ENCODE peak calls at places on chromosomes 3 and 15, in six cellular contexts. K, Z, A, Y, Q and O are unnamed samples.

GRCh38 chr15:98155356-98155755 is 194.9 kb downstream of the ARRDC4 start:
- DNase-seq in K (no peak), Z (no peak), A (no peak), Y (no peak), Q (no peak), O (no peak)

GRCh38 chr3:138694287-138695007 is 85.9 kb downstream of the FAIM start:
- DNase-seq in K (no peak), Z (no peak), A (no peak), Y (no peak), Q (no peak), O (no peak)

GRCh38 chr15:77901251-77901881 is 176.1 kb downstream of the TBC1D2B start:
- DNase-seq in K (no peak), Z (no peak), A (peak; percentile 38), Y (no peak), Q (peak; percentile 85), O (no peak)

GRCh38 chr3:37223084-37223975 is 48.9 kb upstream of the LRRFIP2 start:
- DNase-seq in K (no peak), Z (no peak), A (peak; percentile 86), Y (no peak), Q (no peak), O (no peak)

GRCh38 chr3:58490860-58491501 is 915 bp upstream of the KCTD6 start:
- DNase-seq in K (no peak), Z (no peak), A (no peak), Y (no peak), Q (no peak), O (peak; percentile 23)

GRCh38 chr3:81485444-81485865 is 276.0 kb downstream of the GBE1 start:
- DNase-seq in K (peak; percentile 81), Z (no peak), A (no peak), Y (no peak), Q (no peak), O (no peak)

GRCh38 chr3:175585898-175586297 is 726.8 kb downstream of the NAALADL2 start:
- DNase-seq in K (no peak), Z (no peak), A (no peak), Y (no peak), Q (no peak), O (no peak)

GRCh38 chr3:181956122-181956521 is 244.4 kb downstream of the SOX2 start:
- DNase-seq in K (no peak), Z (no peak), A (peak; percentile 68), Y (no peak), Q (no peak), O (no peak)

GRCh38 chr3:191889781-191890180 is 428.8 kb downstream of the PYDC2 start:
- DNase-seq in K (no peak), Z (no peak), A (no peak), Y (no peak), Q (no peak), O (no peak)

GRCh38 chr3:14798231-14798630 is 20.5 kb upstream of the FGD5 start:
- DNase-seq in K (no peak), Z (no peak), A (peak; percentile 17), Y (no peak), Q (no peak), O (no peak)

GRCh38 chr3:121155023-121155422 is 247.0 kb downstream of the STXBP5L start:
- DNase-seq in K (no peak), Z (no peak), A (no peak), Y (no peak), Q (no peak), O (no peak)

GRCh38 chr3:128080323-128080898 is 28.2 kb downstream of the SEC61A1 start:
- DNase-seq in K (no peak), Z (no peak), A (no peak), Y (no peak), Q (no peak), O (no peak)

GRCh38 chr3:13281657-13282527 is 138.2 kb downstream of the NUP210 start:
- DNase-seq in K (no peak), Z (peak; percentile 49), A (peak; percentile 89), Y (peak; percentile 63), Q (no peak), O (no peak)

GRCh38 chr3:45105855-45106655 is 40.1 kb downstream of the CDCP1 start:
- DNase-seq in K (no peak), Z (no peak), A (peak; percentile 77), Y (no peak), Q (no peak), O (no peak)

GRCh38 chr3:113111308-113111707 is 100.0 kb upstream of the BOC start:
- DNase-seq in K (no peak), Z (no peak), A (peak; percentile 95), Y (peak; percentile 14), Q (no peak), O (no peak)

GRCh38 chr15:57158589-57158988 is 217.7 kb upstream of the CGNL1 start:
- DNase-seq in K (peak; percentile 96), Z (peak; percentile 4), A (no peak), Y (no peak), Q (peak; percentile 83), O (no peak)

GRCh38 chr3:38644016-38644661 is 5.3 kb downstream of the SCN5A start:
- DNase-seq in K (no peak), Z (no peak), A (no peak), Y (no peak), Q (no peak), O (no peak)

GRCh38 chr15:33242669-33243191 is 48.2 kb upstream of the FMN1 start:
- DNase-seq in K (peak; percentile 26), Z (no peak), A (peak; percentile 87), Y (peak; percentile 58), Q (no peak), O (no peak)

GRCh38 chr3:148246286-148246685 is 451.4 kb upstream of the AGTR1 start:
- DNase-seq in K (no peak), Z (no peak), A (no peak), Y (no peak), Q (no peak), O (no peak)

GRCh38 chr15:92048739-92049138 is 195.2 kb downstream of the SLCO3A1 start:
- DNase-seq in K (no peak), Z (no peak), A (no peak), Y (no peak), Q (no peak), O (no peak)

GRCh38 chr15:39685999-39686613 is 96.5 kb downstream of the FSIP1 start:
- DNase-seq in K (peak; percentile 51), Z (no peak), A (peak; percentile 56), Y (peak; percentile 69), Q (no peak), O (peak; percentile 28)

GRCh38 chr3:50194903-50195500 is 3.6 kb downstream of the GNAT1 start:
- DNase-seq in K (no peak), Z (no peak), A (no peak), Y (no peak), Q (no peak), O (no peak)

GRCh38 chr15:80641384-80641783 is 53.7 kb upstream of the ABHD17C start:
- DNase-seq in K (no peak), Z (no peak), A (no peak), Y (no peak), Q (no peak), O (no peak)

GRCh38 chr15:58518626-58519025 is 86.8 kb downstream of the LIPC start:
- DNase-seq in K (no peak), Z (no peak), A (peak; percentile 28), Y (no peak), Q (no peak), O (no peak)

GRCh38 chr3:186193534-186194450 is 84.9 kb upstream of the ETV5 start:
- DNase-seq in K (no peak), Z (peak; percentile 20), A (peak; percentile 76), Y (peak; percentile 82), Q (peak; percentile 85), O (peak; percentile 57)

GRCh38 chr3:172367205-172368105 is 80.8 kb downstream of the GHSR start:
- DNase-seq in K (no peak), Z (no peak), A (peak; percentile 64), Y (no peak), Q (no peak), O (no peak)

GRCh38 chr3:155846119-155846518 is 8.1 kb downstream of the SLC33A1 start:
- DNase-seq in K (no peak), Z (no peak), A (no peak), Y (no peak), Q (no peak), O (no peak)

GRCh38 chr3:71011565-71012287 is 571.8 kb downstream of the FOXP1 start:
- DNase-seq in K (no peak), Z (no peak), A (no peak), Y (no peak), Q (no peak), O (no peak)

GRCh38 chr3:77081240-77081661 is 41.4 kb downstream of the ROBO2 start:
- DNase-seq in K (peak; percentile 6), Z (no peak), A (no peak), Y (no peak), Q (peak; percentile 62), O (no peak)

GRCh38 chr3:112482675-112483074 is 16.6 kb downstream of the BTLA start:
- DNase-seq in K (no peak), Z (no peak), A (no peak), Y (no peak), Q (no peak), O (no peak)